ENCODE peak calls at places on chromosome 11, in seven cellular contexts. P is adrenal gland; K is GM23248; X is right lobe of liver; J is transverse colon; R is IMR-90; G is CD8-positive, alpha-beta T cell. F is an unnamed sample.

GRCh38 chr11:47400813-47401279 is 7.5 kb upstream of the SLC39A13 start:
- DNase-seq in P (no peak), G (no peak), K (peak), R (no peak), X (no peak), J (no peak), F (no peak)

GRCh38 chr11:68372114-68372513 is 59.7 kb downstream of the LRP5 start:
- DNase-seq in G (no peak), X (peak), P (peak), J (no peak), K (no peak), R (no peak), F (no peak)

GRCh38 chr11:73188301-73188700 is 29.8 kb upstream of the P2RY2 start:
- DNase-seq in G (no peak), P (peak), J (no peak), K (no peak), R (no peak), X (peak), F (no peak)

GRCh38 chr11:44977493-44977984 is 26.9 kb upstream of the TP53I11 start:
- DNase-seq in X (no peak), P (no peak), K (no peak), R (peak), G (no peak), J (peak), F (no peak)

GRCh38 chr11:106990322-106990721 is 28.0 kb downstream of the GUCY1A2 start:
- DNase-seq in G (no peak), J (no peak), K (no peak), P (no peak), R (no peak), X (no peak), F (no peak)

GRCh38 chr11:126547161-126547560 is 191.7 kb downstream of the ST3GAL4 start:
- DNase-seq in G (no peak), P (no peak), K (peak), R (peak), J (no peak), X (no peak), F (no peak)

GRCh38 chr11:43866520-43866919 is 14.1 kb upstream of the ALKBH3 start:
- DNase-seq in K (peak), J (no peak), P (no peak), R (peak), X (no peak), G (no peak), F (no peak)

GRCh38 chr11:25527841-25528240 is 804.1 kb upstream of the ANO3 start:
- DNase-seq in X (no peak), P (no peak), J (no peak), K (no peak), R (no peak), G (no peak), F (no peak)

GRCh38 chr11:122105009-122105828 is 10.8 kb downstream of the BLID start:
- DNase-seq in R (no peak), G (no peak), K (peak), J (no peak), X (no peak), P (no peak), F (no peak)

GRCh38 chr11:65355776-65356393 is 1.3 kb downstream of the TIGD3 start:
- DNase-seq in X (no peak), R (peak), J (peak), P (no peak), K (peak), G (no peak), F (no peak)

GRCh38 chr11:35943761-35944502 is at the start of gene LDLRAD3:
- DNase-seq in P (peak), K (peak), R (peak), J (peak), X (peak), G (no peak), F (no peak)

GRCh38 chr11:59145534-59145933 is 2.9 kb downstream of the FAM111A start:
- DNase-seq in X (no peak), R (peak), G (no peak), P (no peak), K (peak), J (no peak), F (no peak)

GRCh38 chr11:109986488-109986887 is 106.7 kb upstream of the ZC3H12C start:
- DNase-seq in X (no peak), G (no peak), P (no peak), R (no peak), K (no peak), J (no peak), F (no peak)

GRCh38 chr11:6799402-6799801 is at the start of gene OR6A2:
- DNase-seq in J (no peak), G (no peak), R (peak), K (peak), P (no peak), X (no peak), F (no peak)

GRCh38 chr11:45530111-45530510 is 135.3 kb downstream of the CHST1 start:
- DNase-seq in G (no peak), J (no peak), X (no peak), P (no peak), K (no peak), R (no peak), F (no peak)

GRCh38 chr11:131683666-131684065 is 313.3 kb downstream of the NTM start:
- DNase-seq in P (no peak), G (no peak), K (no peak), X (no peak), R (no peak), J (no peak), F (no peak)

GRCh38 chr11:69055212-69055586 is 6.5 kb downstream of the TPCN2 start:
- DNase-seq in R (no peak), K (no peak), X (peak), G (no peak), P (no peak), J (peak), F (no peak)

GRCh38 chr11:13287681-13288080 is 10.1 kb downstream of the BMAL1 start:
- DNase-seq in J (no peak), X (no peak), K (peak), R (no peak), P (no peak), G (no peak), F (peak)

GRCh38 chr11:92226331-92227232 is 2.0 kb downstream of the FAT3 start:
- DNase-seq in X (no peak), P (no peak), K (peak), R (no peak), G (no peak), J (no peak), F (no peak)

GRCh38 chr11:64990222-64990918 is 6.4 kb downstream of the BATF2 start:
- DNase-seq in X (peak), J (no peak), G (no peak), R (no peak), P (peak), K (no peak), F (no peak)

GRCh38 chr11:14342906-14343305 is 16.1 kb downstream of the RRAS2 start:
- DNase-seq in R (peak), K (peak), J (no peak), P (no peak), X (no peak), G (no peak), F (no peak)

GRCh38 chr11:105315287-105315686 is 175.7 kb upstream of the CARD18 start:
- DNase-seq in P (no peak), K (no peak), G (no peak), R (no peak), X (no peak), J (no peak), F (no peak)

GRCh38 chr11:28657378-28658030 is 549.3 kb downstream of the METTL15 start:
- DNase-seq in J (no peak), K (peak), G (no peak), X (no peak), R (peak), P (no peak), F (no peak)

GRCh38 chr11:117273550-117274289 is 17.4 kb upstream of the BACE1-AS start:
- DNase-seq in J (no peak), P (no peak), X (no peak), R (peak), K (peak), G (no peak), F (no peak)

GRCh38 chr11:12376259-12376971 is 956 bp upstream of the PARVA start:
- DNase-seq in G (no peak), X (no peak), R (peak), J (peak), K (peak), P (peak), F (no peak)

GRCh38 chr11:121448431-121448941 is 3.6 kb upstream of the SORL1 start:
- DNase-seq in G (no peak), P (no peak), K (no peak), X (no peak), R (peak), J (no peak), F (no peak)

GRCh38 chr11:62423012-62423411 is 4.2 kb downstream of the SCGB1A1 start:
- DNase-seq in J (no peak), X (no peak), P (no peak), G (no peak), R (no peak), K (no peak), F (no peak)

GRCh38 chr11:62879554-62879953 is 1.1 kb upstream of the SLC3A2 start:
- DNase-seq in X (no peak), P (no peak), K (peak), J (no peak), G (no peak), R (no peak), F (no peak)

GRCh38 chr11:126229782-126230540 is 18.4 kb downstream of the FAM118B start:
- DNase-seq in G (no peak), X (no peak), P (no peak), R (peak), K (peak), J (no peak), F (no peak)

DNA sequence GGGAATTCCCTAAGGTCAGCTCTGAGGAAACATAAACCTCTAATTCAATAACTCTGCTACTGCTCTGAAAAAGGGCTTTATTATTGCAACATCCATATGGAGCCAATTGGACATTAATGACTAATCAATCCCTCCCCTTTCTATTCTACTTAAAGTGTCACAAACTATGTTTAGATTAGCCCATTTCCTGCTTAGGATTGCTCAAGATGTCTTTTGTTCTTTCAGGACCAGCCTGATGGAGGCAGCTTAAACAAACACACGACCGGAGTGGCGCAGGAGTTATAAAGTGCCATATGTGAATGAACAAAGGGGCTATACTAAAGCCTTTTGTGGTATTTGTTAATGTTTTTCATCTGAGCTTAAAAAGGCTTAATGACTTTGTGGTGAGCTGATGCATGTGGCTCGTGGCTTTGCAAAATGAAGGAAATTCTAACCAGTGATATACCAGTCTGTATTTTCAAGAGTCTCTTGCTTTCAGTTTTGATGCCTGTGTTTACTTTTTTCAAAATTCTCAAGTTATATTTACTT is 354.4 kb downstream of the SOX6 start:
- DNase-seq in X (no peak), P (no peak), J (peak), G (no peak), K (peak), R (peak), F (no peak)
- H3K4me3 ChIP-seq in X (no peak), P (no peak), J (no peak), G (no peak), K (peak), R (peak), F (no peak)

GRCh38 chr11:20112291-20113146 is 47.8 kb downstream of the DBX1 start:
- DNase-seq in P (peak), R (peak), G (no peak), K (peak), J (peak), X (no peak), F (peak)
- H3K4me3 ChIP-seq in P (peak), R (peak), G (no peak), K (peak), J (no peak), X (no peak), F (peak)

GRCh38 chr11:74683279-74683871 is 47.9 kb downstream of the CHRDL2 start:
- DNase-seq in K (peak), G (no peak), R (no peak), X (no peak), J (peak), P (no peak), F (no peak)
- H3K4me3 ChIP-seq in K (peak), G (no peak), R (no peak), X (peak), J (peak), P (peak), F (peak)

GRCh38 chr11:3163241-3163981 is 1.7 kb downstream of the OSBPL5 start:
- DNase-seq in X (no peak), J (peak), G (no peak), K (peak), R (no peak), P (no peak), F (no peak)
- H3K4me3 ChIP-seq in X (no peak), J (peak), G (peak), K (peak), R (peak), P (peak), F (peak)

DNA sequence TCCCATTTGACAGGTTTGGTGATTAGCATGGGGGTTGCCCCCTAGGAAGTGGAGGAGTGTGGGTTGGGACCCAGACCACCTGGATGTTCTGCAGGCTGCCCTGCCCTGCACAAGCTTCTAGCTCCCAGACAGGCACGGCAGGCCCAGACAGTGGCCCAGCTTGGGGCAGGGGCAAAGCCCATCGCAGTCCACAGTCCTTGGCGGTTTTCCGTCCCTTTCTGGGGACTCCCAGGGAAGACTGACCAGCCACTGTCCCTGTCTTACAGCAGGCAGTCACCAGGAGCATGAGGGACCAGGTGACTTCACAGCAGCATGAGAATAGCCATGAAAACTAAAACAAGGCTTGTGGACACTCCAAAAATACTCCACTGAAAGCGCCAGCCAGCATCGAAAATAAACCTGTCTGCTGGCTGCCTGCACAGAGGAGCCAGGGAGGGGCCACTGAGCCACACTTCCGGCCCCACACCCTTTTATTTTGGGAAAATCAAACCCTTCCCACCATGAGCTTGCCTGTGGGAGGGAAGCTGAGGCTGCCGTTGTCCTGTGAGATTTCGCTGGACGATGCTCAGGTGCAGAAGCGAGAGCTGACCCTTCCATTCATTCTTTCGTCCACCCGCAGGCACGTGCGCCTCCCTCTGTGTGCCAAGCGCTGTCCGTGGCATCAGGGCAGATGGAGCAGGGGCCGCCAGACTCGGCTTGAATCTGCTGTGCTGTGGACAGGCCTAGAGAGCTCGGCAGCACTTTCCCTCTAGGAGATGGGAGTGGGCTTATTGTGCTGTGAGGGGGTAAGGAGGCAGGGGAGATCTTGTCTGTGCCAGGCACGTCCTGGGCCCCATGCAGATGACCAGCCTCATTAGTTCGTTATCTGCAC is 28.0 kb downstream of the FADD start:
- DNase-seq in J (no peak), X (no peak), G (no peak), K (no peak), P (no peak), R (no peak), F (no peak)
- H3K4me3 ChIP-seq in J (no peak), X (no peak), G (no peak), K (no peak), P (no peak), R (no peak), F (no peak)